ENCODE peak calls at places on chromosomes 6 and 20, in ten cellular contexts. One of them, this sample, is unnamed.

GRCh38 chr20:51335329-51335841 is 207.1 kb downstream of the NFATC2 start:
- DNase-seq in tibial artery: no peak
- DNase-seq in osteoblast: peak
- DNase-seq in AG04450: peak
- DNase-seq in cardiac fibroblast: peak
- DNase-seq in kidney epithelial cell: peak
- DNase-seq in PC-3: peak
- DNase-seq in thoracic aorta: no peak
- DNase-seq in HFF-Myc: peak
- DNase-seq in PC-9: peak
- DNase-seq in this sample: no peak

GRCh38 chr6:27494103-27494502 is 21.2 kb upstream of the ZNF184 start:
- DNase-seq in tibial artery: no peak
- DNase-seq in osteoblast: no peak
- DNase-seq in AG04450: no peak
- DNase-seq in cardiac fibroblast: no peak
- DNase-seq in kidney epithelial cell: no peak
- DNase-seq in PC-3: no peak
- DNase-seq in thoracic aorta: no peak
- DNase-seq in HFF-Myc: no peak
- DNase-seq in PC-9: no peak
- DNase-seq in this sample: no peak

GRCh38 chr6:437042-437402 is 45.5 kb downstream of the IRF4 start:
- DNase-seq in tibial artery: no peak
- DNase-seq in osteoblast: peak
- DNase-seq in AG04450: no peak
- DNase-seq in cardiac fibroblast: no peak
- DNase-seq in kidney epithelial cell: no peak
- DNase-seq in PC-3: peak
- DNase-seq in thoracic aorta: no peak
- DNase-seq in HFF-Myc: no peak
- DNase-seq in PC-9: no peak
- DNase-seq in this sample: no peak

GRCh38 chr6:83055366-83055964 is 10.2 kb downstream of the UBE3D start:
- DNase-seq in tibial artery: no peak
- DNase-seq in osteoblast: peak
- DNase-seq in AG04450: no peak
- DNase-seq in cardiac fibroblast: peak
- DNase-seq in kidney epithelial cell: no peak
- DNase-seq in PC-3: peak
- DNase-seq in thoracic aorta: no peak
- DNase-seq in HFF-Myc: no peak
- DNase-seq in PC-9: no peak
- DNase-seq in this sample: no peak

GRCh38 chr20:6485376-6485775 is 282.1 kb upstream of the BMP2 start:
- DNase-seq in tibial artery: no peak
- DNase-seq in osteoblast: no peak
- DNase-seq in AG04450: no peak
- DNase-seq in cardiac fibroblast: no peak
- DNase-seq in kidney epithelial cell: no peak
- DNase-seq in PC-3: no peak
- DNase-seq in thoracic aorta: no peak
- DNase-seq in HFF-Myc: no peak
- DNase-seq in PC-9: no peak
- DNase-seq in this sample: no peak

GRCh38 chr6:170235726-170236125 is 55.2 kb downstream of the DLL1 start:
- DNase-seq in tibial artery: no peak
- DNase-seq in osteoblast: no peak
- DNase-seq in AG04450: no peak
- DNase-seq in cardiac fibroblast: no peak
- DNase-seq in kidney epithelial cell: no peak
- DNase-seq in PC-3: no peak
- DNase-seq in thoracic aorta: no peak
- DNase-seq in HFF-Myc: no peak
- DNase-seq in PC-9: no peak
- DNase-seq in this sample: no peak

GRCh38 chr20:61615806-61616205 is 363.7 kb downstream of the CDH4 start:
- DNase-seq in tibial artery: no peak
- DNase-seq in osteoblast: no peak
- DNase-seq in AG04450: no peak
- DNase-seq in cardiac fibroblast: no peak
- DNase-seq in kidney epithelial cell: no peak
- DNase-seq in PC-3: no peak
- DNase-seq in thoracic aorta: no peak
- DNase-seq in HFF-Myc: no peak
- DNase-seq in PC-9: no peak
- DNase-seq in this sample: no peak

GRCh38 chr6:28858963-28859362 is 64.8 kb downstream of the TRIM27 start:
- DNase-seq in tibial artery: no peak
- DNase-seq in osteoblast: no peak
- DNase-seq in AG04450: no peak
- DNase-seq in cardiac fibroblast: no peak
- DNase-seq in kidney epithelial cell: no peak
- DNase-seq in PC-3: peak
- DNase-seq in thoracic aorta: no peak
- DNase-seq in HFF-Myc: no peak
- DNase-seq in PC-9: no peak
- DNase-seq in this sample: no peak

GRCh38 chr6:36699290-36699689 is 1.7 kb downstream of the RAB44 start:
- DNase-seq in tibial artery: peak
- DNase-seq in osteoblast: no peak
- DNase-seq in AG04450: no peak
- DNase-seq in cardiac fibroblast: peak
- DNase-seq in kidney epithelial cell: no peak
- DNase-seq in PC-3: no peak
- DNase-seq in thoracic aorta: no peak
- DNase-seq in HFF-Myc: no peak
- DNase-seq in PC-9: no peak
- DNase-seq in this sample: no peak

GRCh38 chr6:36695414-36695813 is 2.2 kb upstream of the RAB44 start:
- DNase-seq in tibial artery: no peak
- DNase-seq in osteoblast: no peak
- DNase-seq in AG04450: no peak
- DNase-seq in cardiac fibroblast: no peak
- DNase-seq in kidney epithelial cell: no peak
- DNase-seq in PC-3: no peak
- DNase-seq in thoracic aorta: no peak
- DNase-seq in HFF-Myc: no peak
- DNase-seq in PC-9: no peak
- DNase-seq in this sample: no peak

GRCh38 chr6:36698196-36698595 is 570 bp downstream of the RAB44 start:
- DNase-seq in tibial artery: peak
- DNase-seq in osteoblast: no peak
- DNase-seq in AG04450: no peak
- DNase-seq in cardiac fibroblast: no peak
- DNase-seq in kidney epithelial cell: no peak
- DNase-seq in PC-3: no peak
- DNase-seq in thoracic aorta: no peak
- DNase-seq in HFF-Myc: no peak
- DNase-seq in PC-9: no peak
- DNase-seq in this sample: no peak

GRCh38 chr6:36698871-36699271 is 1.2 kb downstream of the RAB44 start:
- DNase-seq in tibial artery: peak
- DNase-seq in osteoblast: no peak
- DNase-seq in AG04450: no peak
- DNase-seq in cardiac fibroblast: no peak
- DNase-seq in kidney epithelial cell: no peak
- DNase-seq in PC-3: no peak
- DNase-seq in thoracic aorta: no peak
- DNase-seq in HFF-Myc: no peak
- DNase-seq in PC-9: no peak
- DNase-seq in this sample: no peak

GRCh38 chr6:36697481-36697903 is at the start of gene RAB44:
- DNase-seq in tibial artery: peak
- DNase-seq in osteoblast: no peak
- DNase-seq in AG04450: no peak
- DNase-seq in cardiac fibroblast: no peak
- DNase-seq in kidney epithelial cell: no peak
- DNase-seq in PC-3: no peak
- DNase-seq in thoracic aorta: no peak
- DNase-seq in HFF-Myc: no peak
- DNase-seq in PC-9: no peak
- DNase-seq in this sample: no peak
- TF ChIP-seq CTCF in tibial artery: no peak
- TF ChIP-seq CTCF in osteoblast: no peak
- TF ChIP-seq CTCF in AG04450: no peak
- TF ChIP-seq CTCF in cardiac fibroblast: no peak
- TF ChIP-seq CTCF in kidney epithelial cell: no peak
- TF ChIP-seq CTCF in PC-3: no peak
- TF ChIP-seq CTCF in thoracic aorta: no peak
- TF ChIP-seq CTCF in HFF-Myc: no peak
- TF ChIP-seq CTCF in PC-9: no peak
- TF ChIP-seq CTCF in this sample: no peak

GRCh38 chr6:90720404-90720803 is 133.5 kb upstream of the MAP3K7 start:
- DNase-seq in tibial artery: no peak
- DNase-seq in osteoblast: no peak
- DNase-seq in AG04450: no peak
- DNase-seq in cardiac fibroblast: no peak
- DNase-seq in kidney epithelial cell: no peak
- DNase-seq in PC-3: no peak
- DNase-seq in thoracic aorta: no peak
- DNase-seq in HFF-Myc: no peak
- DNase-seq in PC-9: no peak
- DNase-seq in this sample: no peak

GRCh38 chr6:90719321-90720195 is 132.7 kb upstream of the MAP3K7 start:
- DNase-seq in tibial artery: no peak
- DNase-seq in osteoblast: no peak
- DNase-seq in AG04450: no peak
- DNase-seq in cardiac fibroblast: no peak
- DNase-seq in kidney epithelial cell: no peak
- DNase-seq in PC-3: no peak
- DNase-seq in thoracic aorta: no peak
- DNase-seq in HFF-Myc: no peak
- DNase-seq in PC-9: no peak
- DNase-seq in this sample: no peak

GRCh38 chr6:90714319-90714718 is 127.4 kb upstream of the MAP3K7 start:
- DNase-seq in tibial artery: no peak
- DNase-seq in osteoblast: no peak
- DNase-seq in AG04450: no peak
- DNase-seq in cardiac fibroblast: no peak
- DNase-seq in kidney epithelial cell: no peak
- DNase-seq in PC-3: no peak
- DNase-seq in thoracic aorta: no peak
- DNase-seq in HFF-Myc: no peak
- DNase-seq in PC-9: no peak
- DNase-seq in this sample: no peak

GRCh38 chr6:90715093-90715655 is 128.3 kb upstream of the MAP3K7 start:
- DNase-seq in tibial artery: no peak
- DNase-seq in osteoblast: no peak
- DNase-seq in AG04450: peak
- DNase-seq in cardiac fibroblast: peak
- DNase-seq in kidney epithelial cell: no peak
- DNase-seq in PC-3: no peak
- DNase-seq in thoracic aorta: no peak
- DNase-seq in HFF-Myc: no peak
- DNase-seq in PC-9: no peak
- DNase-seq in this sample: no peak

DNA sequence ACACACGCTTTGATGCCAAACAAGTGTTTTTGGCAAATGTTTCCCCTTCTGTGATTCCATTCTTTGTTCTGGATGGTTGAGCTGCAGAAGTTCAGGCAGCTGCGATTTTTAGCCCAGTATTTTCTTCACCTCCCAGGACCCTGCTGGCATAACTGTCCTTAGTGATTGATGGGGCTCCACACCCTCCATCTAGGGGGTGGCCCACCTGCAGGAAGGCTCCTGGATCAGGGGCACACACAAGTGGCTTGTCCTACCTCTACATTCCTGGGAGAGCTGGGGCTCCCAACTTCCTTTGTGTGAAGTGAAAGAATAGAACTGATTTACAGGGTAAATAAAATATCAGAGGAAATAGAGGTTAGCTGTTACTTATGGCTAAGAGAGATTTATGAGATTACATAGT is 129.5 kb upstream of the MAP3K7 start:
- DNase-seq in tibial artery: no peak
- DNase-seq in osteoblast: no peak
- DNase-seq in AG04450: no peak
- DNase-seq in cardiac fibroblast: no peak
- DNase-seq in kidney epithelial cell: no peak
- DNase-seq in PC-3: no peak
- DNase-seq in thoracic aorta: no peak
- DNase-seq in HFF-Myc: no peak
- DNase-seq in PC-9: no peak
- DNase-seq in this sample: no peak
- H3K4me3 ChIP-seq in tibial artery: no peak
- H3K4me3 ChIP-seq in osteoblast: no peak
- H3K4me3 ChIP-seq in AG04450: no peak
- H3K4me3 ChIP-seq in cardiac fibroblast: no peak
- H3K4me3 ChIP-seq in kidney epithelial cell: no peak
- H3K4me3 ChIP-seq in PC-3: no peak
- H3K4me3 ChIP-seq in thoracic aorta: no peak
- H3K4me3 ChIP-seq in HFF-Myc: no peak
- H3K4me3 ChIP-seq in PC-9: no peak
- H3K4me3 ChIP-seq in this sample: no peak

DNA sequence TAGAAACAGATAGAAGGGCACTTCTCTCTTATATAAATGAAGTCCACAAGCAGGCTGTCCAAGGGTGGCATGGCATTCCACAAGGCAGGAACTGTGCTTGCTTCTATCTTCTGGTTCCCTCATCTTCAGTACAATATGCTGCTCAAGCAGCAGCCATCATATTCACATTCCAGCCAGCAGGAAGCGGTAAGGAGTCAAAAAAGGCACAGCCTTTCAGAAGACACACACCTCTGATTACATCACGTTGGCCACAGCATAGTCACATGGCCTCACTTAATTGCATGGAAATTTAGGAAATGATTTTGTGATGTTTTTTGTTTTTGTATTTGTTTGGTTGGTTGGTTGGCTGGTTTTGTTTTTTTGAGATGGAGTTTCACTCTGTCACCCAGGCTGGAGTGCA is 19.0 kb downstream of the REM1 start:
- DNase-seq in tibial artery: no peak
- DNase-seq in osteoblast: no peak
- DNase-seq in AG04450: no peak
- DNase-seq in cardiac fibroblast: peak
- DNase-seq in kidney epithelial cell: no peak
- DNase-seq in PC-3: peak
- DNase-seq in thoracic aorta: no peak
- DNase-seq in HFF-Myc: no peak
- DNase-seq in PC-9: peak
- DNase-seq in this sample: no peak
- TF ChIP-seq CTCF in tibial artery: peak
- TF ChIP-seq CTCF in osteoblast: peak
- TF ChIP-seq CTCF in AG04450: peak
- TF ChIP-seq CTCF in cardiac fibroblast: peak
- TF ChIP-seq CTCF in kidney epithelial cell: peak
- TF ChIP-seq CTCF in PC-3: peak
- TF ChIP-seq CTCF in thoracic aorta: peak
- TF ChIP-seq CTCF in HFF-Myc: peak
- TF ChIP-seq CTCF in PC-9: peak
- TF ChIP-seq CTCF in this sample: peak

GRCh38 chr6:122804962-122805499 is 16.0 kb downstream of the SMPDL3A start:
- DNase-seq in tibial artery: no peak
- DNase-seq in osteoblast: no peak
- DNase-seq in AG04450: no peak
- DNase-seq in cardiac fibroblast: no peak
- DNase-seq in kidney epithelial cell: no peak
- DNase-seq in PC-3: no peak
- DNase-seq in thoracic aorta: no peak
- DNase-seq in HFF-Myc: no peak
- DNase-seq in PC-9: no peak
- DNase-seq in this sample: no peak

GRCh38 chr6:122808121-122808885 is 19.2 kb downstream of the SMPDL3A start:
- DNase-seq in tibial artery: no peak
- DNase-seq in osteoblast: no peak
- DNase-seq in AG04450: no peak
- DNase-seq in cardiac fibroblast: no peak
- DNase-seq in kidney epithelial cell: no peak
- DNase-seq in PC-3: no peak
- DNase-seq in thoracic aorta: no peak
- DNase-seq in HFF-Myc: no peak
- DNase-seq in PC-9: no peak
- DNase-seq in this sample: no peak

GRCh38 chr6:122809001-122809400 is 19.9 kb downstream of the SMPDL3A start:
- DNase-seq in tibial artery: no peak
- DNase-seq in osteoblast: no peak
- DNase-seq in AG04450: no peak
- DNase-seq in cardiac fibroblast: no peak
- DNase-seq in kidney epithelial cell: no peak
- DNase-seq in PC-3: no peak
- DNase-seq in thoracic aorta: no peak
- DNase-seq in HFF-Myc: no peak
- DNase-seq in PC-9: no peak
- DNase-seq in this sample: no peak

GRCh38 chr6:122803056-122803695 is 14.1 kb downstream of the SMPDL3A start:
- DNase-seq in tibial artery: no peak
- DNase-seq in osteoblast: no peak
- DNase-seq in AG04450: peak
- DNase-seq in cardiac fibroblast: peak
- DNase-seq in kidney epithelial cell: no peak
- DNase-seq in PC-3: no peak
- DNase-seq in thoracic aorta: no peak
- DNase-seq in HFF-Myc: no peak
- DNase-seq in PC-9: peak
- DNase-seq in this sample: no peak

DNA sequence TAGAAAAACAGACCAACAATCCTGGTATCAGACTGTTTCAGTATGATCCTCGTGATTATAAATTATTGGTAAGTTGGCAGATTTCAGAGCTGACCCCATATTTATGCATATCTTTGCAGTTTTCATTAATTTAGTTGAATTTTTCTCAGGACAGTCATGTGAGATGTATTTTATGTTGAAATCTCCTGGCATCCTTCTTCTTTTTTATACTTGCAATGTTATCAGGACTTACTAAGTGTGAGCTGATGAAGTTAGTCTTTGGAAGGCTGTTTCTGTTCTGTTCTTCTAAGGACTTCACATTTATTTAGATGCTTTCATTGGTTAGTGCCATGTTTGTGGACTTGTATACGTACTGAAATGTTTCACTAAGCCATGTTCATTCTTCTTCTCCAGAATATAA is 17.2 kb downstream of the SMPDL3A start:
- DNase-seq in tibial artery: no peak
- DNase-seq in osteoblast: no peak
- DNase-seq in AG04450: no peak
- DNase-seq in cardiac fibroblast: peak
- DNase-seq in kidney epithelial cell: no peak
- DNase-seq in PC-3: no peak
- DNase-seq in thoracic aorta: no peak
- DNase-seq in HFF-Myc: no peak
- DNase-seq in PC-9: no peak
- DNase-seq in this sample: no peak
- H3K4me3 ChIP-seq in tibial artery: no peak
- H3K4me3 ChIP-seq in osteoblast: no peak
- H3K4me3 ChIP-seq in AG04450: no peak
- H3K4me3 ChIP-seq in cardiac fibroblast: no peak
- H3K4me3 ChIP-seq in kidney epithelial cell: no peak
- H3K4me3 ChIP-seq in PC-3: no peak
- H3K4me3 ChIP-seq in thoracic aorta: no peak
- H3K4me3 ChIP-seq in HFF-Myc: no peak
- H3K4me3 ChIP-seq in PC-9: no peak
- H3K4me3 ChIP-seq in this sample: no peak